ENCODE peak calls at places on chromosomes 12 and 14, in six cellular contexts. J, Z, Y, H, W and N are unnamed samples.

GRCh38 chr12:45730116-45730841 is 773 bp downstream of the ARID2 start:
- DNase-seq in J (peak; percentile 69), Y (peak; percentile 14), Z (peak; percentile 15), H (peak; percentile 13), W (no peak), N (peak; percentile 76)

GRCh38 chr14:99751539-99752485 is 41.4 kb upstream of the EML1 start:
- DNase-seq in J (no peak), Y (no peak), W (no peak), Z (no peak), H (no peak), N (no peak)

GRCh38 chr12:65603428-65604351 is 220.6 kb upstream of the HMGA2 start:
- DNase-seq in Z (no peak), W (no peak), J (no peak), H (peak; percentile 32), Y (no peak), N (no peak)

GRCh38 chr12:25876383-25877045 is 82.0 kb upstream of the RASSF8 start:
- DNase-seq in J (no peak), W (no peak), Y (no peak), H (no peak), Z (no peak), N (no peak)

GRCh38 chr12:50825372-50825838 is 17.3 kb upstream of the TMPRSS12 start:
- DNase-seq in H (peak; percentile 53), J (no peak), Y (no peak), W (no peak), Z (no peak), N (no peak)

GRCh38 chr12:9741726-9742125 is 8.8 kb upstream of the CLECL1 start:
- DNase-seq in H (no peak), Z (no peak), J (no peak), W (no peak), Y (no peak), N (peak; percentile 92)

GRCh38 chr12:8917031-8917430 is 2.7 kb downstream of the PHC1 start:
- DNase-seq in Z (no peak), W (no peak), J (no peak), H (no peak), Y (no peak), N (no peak)

GRCh38 chr14:52690983-52691760 is 4.2 kb downstream of the ERO1A start:
- DNase-seq in W (no peak), H (no peak), Z (no peak), Y (no peak), J (no peak), N (no peak)

GRCh38 chr14:32372154-32372553 is 43.1 kb downstream of the AKAP6 start:
- DNase-seq in Y (no peak), Z (no peak), H (peak; percentile 37), W (no peak), J (no peak), N (no peak)

GRCh38 chr14:70073924-70074566 is 114.7 kb downstream of the SLC8A3 start:
- DNase-seq in Y (no peak), W (no peak), Z (peak; percentile 52), H (peak; percentile 13), J (peak; percentile 42), N (peak; percentile 66)

GRCh38 chr12:59808317-59808910 is 212.6 kb downstream of the SLC16A7 start:
- DNase-seq in W (no peak), J (no peak), H (no peak), Y (no peak), Z (peak; percentile 26), N (no peak)

GRCh38 chr14:103679351-103679750 is 35.9 kb downstream of the XRCC3 start:
- DNase-seq in J (no peak), Z (no peak), Y (no peak), H (no peak), W (no peak), N (peak; percentile 54)

GRCh38 chr12:114448618-114448933 is 42.6 kb upstream of the TBX5 start:
- DNase-seq in Y (no peak), J (no peak), H (no peak), W (no peak), Z (no peak), N (no peak)

GRCh38 chr12:53476769-53477209 is 22.5 kb downstream of the MAP3K12 start:
- DNase-seq in H (no peak), J (no peak), W (no peak), Y (no peak), Z (no peak), N (no peak)

GRCh38 chr14:65228436-65228835 is 126.1 kb upstream of the MAX start:
- DNase-seq in W (no peak), Z (no peak), H (no peak), Y (no peak), J (no peak), N (no peak)

GRCh38 chr12:53048780-53049401 is 974 bp upstream of the TNS2 start:
- DNase-seq in Z (no peak), H (no peak), Y (no peak), J (no peak), W (peak; percentile 65), N (no peak)

GRCh38 chr14:67704018-67704417 is 2.3 kb downstream of the RDH12 start:
- DNase-seq in W (no peak), J (no peak), H (no peak), Z (no peak), Y (no peak), N (no peak)

GRCh38 chr12:118059645-118060275 is 1.2 kb downstream of the WSB2 start:
- DNase-seq in J (no peak), Z (peak; percentile 30), H (no peak), Y (no peak), W (no peak), N (no peak)

GRCh38 chr12:8065991-8066594 is at the start of gene C3AR1:
- DNase-seq in Y (no peak), J (no peak), H (no peak), W (no peak), Z (no peak), N (peak; percentile 63)

GRCh38 chr14:93732524-93732923 is 55.8 kb downstream of the PRIMA1 start:
- DNase-seq in Z (no peak), W (no peak), H (no peak), J (no peak), Y (no peak), N (no peak)

GRCh38 chr12:15193927-15194326 is 27.3 kb downstream of the RERG start:
- DNase-seq in Y (no peak), J (no peak), Z (no peak), W (no peak), H (no peak), N (no peak)

GRCh38 chr14:64971452-64971889 is 665 bp downstream of the RAB15 start:
- DNase-seq in Y (no peak), J (no peak), Z (no peak), W (no peak), H (no peak), N (no peak)

GRCh38 chr14:23881292-23881691 is 72.3 kb upstream of the DHRS4 start:
- DNase-seq in H (no peak), Z (no peak), W (no peak), Y (no peak), J (no peak), N (no peak)

GRCh38 chr12:116065561-116065960 is 211.9 kb downstream of the MED13L start:
- DNase-seq in H (no peak), J (no peak), Z (no peak), Y (no peak), W (no peak), N (no peak)

GRCh38 chr14:45253754-45254300 is 825 bp upstream of the MIS18BP1 start:
- DNase-seq in Z (no peak), W (no peak), J (no peak), H (no peak), Y (no peak), N (peak; percentile 24)

GRCh38 chr12:45231515-45232145 is 15.7 kb downstream of the ANO6 start:
- DNase-seq in J (peak; percentile 17), Y (no peak), Z (no peak), W (no peak), H (no peak), N (no peak)

GRCh38 chr12:26091837-26092236 is 33.0 kb downstream of the BHLHE41 start:
- DNase-seq in J (no peak), Z (no peak), W (no peak), Y (no peak), H (no peak), N (no peak)